ENCODE peak calls at places on chromosome 12, in ten cellular contexts. J is neuronal stem cell; U is ELF-1; S is putamen; K is foreskin fibroblast; D is activated CD4-positive, CD25-positive, alpha-beta regulatory T cell; V is CD4-positive, CD25-positive, alpha-beta regulatory T cell; C is CD8-positive, alpha-beta T cell; A is posterior vena cava; Q is H9. X is an unnamed sample.

GRCh38 chr12:17235996-17236395 is 630.0 kb upstream of the LMO3 start:
- DNase-seq in A (no peak), V (no peak), U (no peak), Q (peak), C (no peak), K (no peak), D (no peak), J (no peak), S (no peak), X (no peak)

GRCh38 chr12:96774501-96775256 is 132.4 kb upstream of the NEDD1 start:
- DNase-seq in V (no peak), A (no peak), U (no peak), Q (no peak), D (no peak), C (no peak), K (peak), S (no peak), J (no peak), X (peak)

GRCh38 chr12:57347284-57347683 is 83.6 kb downstream of the R3HDM2 start:
- DNase-seq in V (no peak), K (no peak), J (no peak), Q (no peak), A (no peak), S (no peak), U (no peak), C (no peak), D (no peak), X (no peak)

GRCh38 chr12:91852646-91853045 is 293.0 kb downstream of the BTG1 start:
- DNase-seq in A (no peak), D (no peak), J (no peak), S (no peak), V (no peak), Q (no peak), K (peak), U (no peak), C (no peak), X (peak)

GRCh38 chr12:47601071-47601470 is 104.8 kb downstream of the RPAP3 start:
- DNase-seq in A (no peak), J (no peak), D (no peak), K (no peak), U (no peak), S (no peak), C (no peak), V (no peak), Q (no peak), X (no peak)

GRCh38 chr12:15664491-15664890 is 124.7 kb downstream of the EPS8 start:
- DNase-seq in D (no peak), K (no peak), U (no peak), V (no peak), S (no peak), A (no peak), C (no peak), Q (no peak), J (no peak), X (no peak)

GRCh38 chr12:123696641-123697040 is 15.5 kb upstream of the ATP6V0A2 start:
- DNase-seq in V (no peak), A (no peak), U (no peak), K (no peak), S (no peak), D (no peak), C (no peak), Q (no peak), J (no peak), X (no peak)

GRCh38 chr12:89418228-89418910 is 66.1 kb upstream of the DUSP6 start:
- DNase-seq in A (no peak), S (no peak), D (no peak), U (no peak), Q (no peak), C (no peak), K (no peak), V (no peak), J (no peak), X (no peak)

GRCh38 chr12:49810159-49810459 is 18.1 kb downstream of the NCKAP5L start:
- DNase-seq in Q (no peak), A (no peak), J (no peak), C (no peak), V (no peak), S (peak), K (no peak), D (no peak), U (no peak), X (no peak)

GRCh38 chr12:32455607-32456063 is 56.3 kb downstream of the FGD4 start:
- DNase-seq in K (peak), V (peak), Q (no peak), D (no peak), C (no peak), J (peak), S (peak), U (no peak), A (no peak), X (peak)

GRCh38 chr12:131511391-131511802 is 199.5 kb upstream of the SFSWAP start:
- DNase-seq in Q (peak), J (no peak), K (no peak), S (peak), D (no peak), V (peak), C (peak), U (peak), A (no peak), X (peak)